ENCODE peak calls at places on chromosomes 13 and 19, in six cellular contexts. T is progenitor cell of endocrine pancreas, D is NCI-H1417 treated with DMSO at 0.1 percent for 48 hours, A is coronary artery, U is lung microvascular endothelial cell, W is pulmonary artery endothelial cell. E is an unnamed sample.

GRCh38 chr13:74250738-74251190 is 116.6 kb upstream of the KLF12 start:
- DNase-seq in T (no peak), D (no peak), A (no peak), U (no peak), W (no peak), E (no peak)

GRCh38 chr19:18436651-18437478 is 1.1 kb downstream of the ISYNA1 start:
- DNase-seq in T (peak), D (no peak), A (peak), U (peak), W (no peak), E (peak)

GRCh38 chr13:30932481-30933333 is at the start of gene TEX26:
- DNase-seq in T (peak), D (no peak), A (no peak), U (no peak), W (no peak), E (no peak)

GRCh38 chr19:16338470-16339360 is 14.1 kb downstream of the KLF2 start:
- DNase-seq in T (no peak), D (no peak), A (peak), U (peak), W (peak), E (peak)

GRCh38 chr13:28339419-28339818 is 155.5 kb downstream of the FLT1 start:
- DNase-seq in T (no peak), D (no peak), A (no peak), U (no peak), W (no peak), E (no peak)

GRCh38 chr13:84413016-84413415 is 530.7 kb upstream of the SLITRK1 start:
- DNase-seq in T (no peak), D (no peak), A (no peak), U (no peak), W (no peak), E (no peak)

GRCh38 chr13:87677334-87678234 is 6.4 kb downstream of the SLITRK5 start:
- DNase-seq in T (peak), D (peak), A (peak), U (no peak), W (no peak), E (no peak)

GRCh38 chr19:38162094-38162493 is 61.9 kb downstream of the DPF1 start:
- DNase-seq in T (no peak), D (no peak), A (no peak), U (no peak), W (no peak), E (no peak)

GRCh38 chr19:55463583-55464031 is 944 bp downstream of the C19orf85 start:
- DNase-seq in T (no peak), D (no peak), A (no peak), U (no peak), W (no peak), E (no peak)

GRCh38 chr19:31232871-31233270 is 116.4 kb downstream of the TSHZ3 start:
- DNase-seq in T (no peak), D (no peak), A (no peak), U (no peak), W (no peak), E (no peak)

GRCh38 chr13:48636550-48636949 is 17.2 kb upstream of the CYSLTR2 start:
- DNase-seq in T (no peak), D (no peak), A (no peak), U (peak), W (peak), E (no peak)

GRCh38 chr19:55600336-55601028 is 394 bp downstream of the ZNF524 start:
- DNase-seq in T (peak), D (peak), A (no peak), U (peak), W (no peak), E (no peak)

GRCh38 chr13:48000559-48001126 is 430 bp downstream of the SUCLA2 start:
- DNase-seq in T (no peak), D (no peak), A (no peak), U (peak), W (no peak), E (no peak)

GRCh38 chr13:24923305-24923640 is 159.3 kb downstream of the RNF17 start:
- DNase-seq in T (no peak), D (no peak), A (no peak), U (peak), W (peak), E (peak)

GRCh38 chr19:35490364-35490763 is at the start of gene KRTDAP:
- DNase-seq in T (no peak), D (no peak), A (no peak), U (no peak), W (no peak), E (no peak)

GRCh38 chr13:80979035-80979641 is 638.2 kb upstream of the SPRY2 start:
- DNase-seq in T (no peak), D (peak), A (no peak), U (peak), W (no peak), E (no peak)

GRCh38 chr13:113273856-113274590 is 23.0 kb upstream of the LAMP1 start:
- DNase-seq in T (no peak), D (no peak), A (no peak), U (peak), W (no peak), E (no peak)

GRCh38 chr13:26946675-26947342 is 186.2 kb upstream of the GPR12 start:
- DNase-seq in T (no peak), D (peak), A (no peak), U (peak), W (no peak), E (no peak)

GRCh38 chr19:32041681-32042292 is 303.6 kb upstream of the ZNF507 start:
- DNase-seq in T (peak), D (no peak), A (no peak), U (no peak), W (no peak), E (no peak)

GRCh38 chr19:30481823-30482222 is 109.6 kb downstream of the ZNF536 start:
- DNase-seq in T (no peak), D (no peak), A (no peak), U (no peak), W (no peak), E (no peak)

GRCh38 chr13:101655435-101655834 is 203.0 kb downstream of the ITGBL1 start:
- DNase-seq in T (no peak), D (no peak), A (no peak), U (no peak), W (no peak), E (no peak)

GRCh38 chr19:39400997-39401548 is 5.6 kb upstream of the ZFP36 start:
- DNase-seq in T (no peak), D (no peak), A (peak), U (no peak), W (no peak), E (no peak)

GRCh38 chr19:2270157-2270571 is 11.8 kb downstream of the PEAK3 start:
- DNase-seq in T (no peak), D (no peak), A (no peak), U (peak), W (no peak), E (peak)